ENCODE peak calls at places on chromosomes 6 and 20, in nine cellular contexts. X, R, N, O, L, U, J, P and Q are unnamed samples.

GRCh38 chr6:44410363-44410762 is 22.9 kb downstream of the CDC5L start:
- DNase-seq in X (no peak), R (no peak), N (no peak), O (no peak), L (no peak), U (no peak), J (no peak), P (no peak), Q (no peak)

GRCh38 chr20:3228750-3229032 is 10.3 kb downstream of the SLC4A11 start:
- DNase-seq in X (no peak), R (no peak), N (no peak), O (no peak), L (no peak), U (no peak), J (no peak), P (no peak), Q (no peak)

GRCh38 chr20:45592574-45593189 is 13.6 kb upstream of the WFDC8 start:
- DNase-seq in X (peak), R (peak), N (peak), O (no peak), L (peak), U (no peak), J (no peak), P (peak), Q (peak)

GRCh38 chr6:138662474-138662873 is 111.1 kb upstream of the CCDC28A start:
- DNase-seq in X (peak), R (peak), N (peak), O (no peak), L (no peak), U (no peak), J (no peak), P (no peak), Q (peak)

GRCh38 chr6:168299541-168300511 is 19.8 kb downstream of the DACT2 start:
- DNase-seq in X (no peak), R (no peak), N (no peak), O (no peak), L (no peak), U (no peak), J (no peak), P (no peak), Q (no peak)

GRCh38 chr6:52994789-52995078 is 350 bp downstream of the GSTA4 start:
- DNase-seq in X (peak), R (no peak), N (no peak), O (no peak), L (peak), U (no peak), J (no peak), P (no peak), Q (no peak)

GRCh38 chr6:55469829-55470438 is 109.1 kb downstream of the HMGCLL1 start:
- DNase-seq in X (no peak), R (peak), N (peak), O (no peak), L (no peak), U (no peak), J (no peak), P (peak), Q (no peak)

GRCh38 chr6:99514089-99514488 is 1.1 kb downstream of the USP45 start:
- DNase-seq in X (no peak), R (no peak), N (no peak), O (no peak), L (no peak), U (no peak), J (no peak), P (peak), Q (peak)

GRCh38 chr6:27777126-27777525 is 135.1 kb downstream of the OR2B2 start:
- DNase-seq in X (no peak), R (no peak), N (no peak), O (no peak), L (no peak), U (no peak), J (no peak), P (no peak), Q (no peak)

GRCh38 chr6:21022343-21023107 is 488.3 kb downstream of the CDKAL1 start:
- DNase-seq in X (no peak), R (peak), N (no peak), O (no peak), L (no peak), U (no peak), J (no peak), P (peak), Q (no peak)

GRCh38 chr20:47466193-47466592 is 35.5 kb upstream of the NCOA3 start:
- DNase-seq in X (peak), R (no peak), N (peak), O (no peak), L (no peak), U (no peak), J (no peak), P (no peak), Q (peak)

GRCh38 chr6:105790635-105791034 is 295.5 kb upstream of the PRDM1 start:
- DNase-seq in X (no peak), R (no peak), N (no peak), O (no peak), L (no peak), U (no peak), J (no peak), P (no peak), Q (no peak)

GRCh38 chr6:25366785-25367657 is 87.8 kb downstream of the CARMIL1 start:
- DNase-seq in X (peak), R (peak), N (peak), O (no peak), L (peak), U (no peak), J (no peak), P (no peak), Q (no peak)

GRCh38 chr20:50190251-50191064 is at the start of gene CEBPB:
- DNase-seq in X (peak), R (peak), N (peak), O (peak), L (peak), U (no peak), J (peak), P (peak), Q (peak)

GRCh38 chr20:34907616-34908469 is 31.4 kb downstream of the ACSS2 start:
- DNase-seq in X (peak), R (peak), N (peak), O (no peak), L (no peak), U (peak), J (no peak), P (peak), Q (peak)

GRCh38 chr6:116557863-116558262 is 4.3 kb downstream of the CALHM4 start:
- DNase-seq in X (peak), R (peak), N (peak), O (no peak), L (no peak), U (peak), J (no peak), P (peak), Q (peak)

GRCh38 chr20:63565021-63565698 is 8.9 kb downstream of the HELZ2 start:
- DNase-seq in X (no peak), R (no peak), N (no peak), O (no peak), L (no peak), U (no peak), J (no peak), P (no peak), Q (no peak)

GRCh38 chr20:32478576-32478975 is 106.6 kb downstream of the NOL4L start:
- DNase-seq in X (no peak), R (no peak), N (no peak), O (no peak), L (no peak), U (no peak), J (no peak), P (no peak), Q (no peak)

GRCh38 chr6:117585647-117586046 is 16.7 kb downstream of the GOPC start:
- DNase-seq in X (no peak), R (no peak), N (no peak), O (no peak), L (no peak), U (no peak), J (no peak), P (no peak), Q (no peak)

GRCh38 chr20:59866338-59866737 is 67.1 kb downstream of the SYCP2 start:
- DNase-seq in X (peak), R (no peak), N (no peak), O (no peak), L (no peak), U (no peak), J (no peak), P (no peak), Q (peak)

GRCh38 chr20:8372819-8373218 is 240.8 kb downstream of the PLCB1 start:
- DNase-seq in X (no peak), R (no peak), N (no peak), O (no peak), L (no peak), U (no peak), J (no peak), P (no peak), Q (no peak)

GRCh38 chr20:62506791-62507190 is 31.0 kb upstream of the GATA5 start:
- DNase-seq in X (no peak), R (no peak), N (no peak), O (no peak), L (no peak), U (no peak), J (no peak), P (no peak), Q (no peak)

GRCh38 chr20:3890410-3890751 is 1.2 kb downstream of the PANK2 start:
- DNase-seq in X (peak), R (peak), N (peak), O (no peak), L (no peak), U (no peak), J (no peak), P (no peak), Q (no peak)

GRCh38 chr6:30626484-30627366 is at the start of gene ATAT1:
- DNase-seq in X (peak), R (peak), N (peak), O (peak), L (peak), U (no peak), J (peak), P (peak), Q (peak)

GRCh38 chr6:26031151-26031594 is 56.1 kb upstream of the HFE start:
- DNase-seq in X (no peak), R (peak), N (no peak), O (no peak), L (no peak), U (no peak), J (no peak), P (no peak), Q (no peak)

GRCh38 chr6:36809933-36810844 is 29.1 kb downstream of the CPNE5 start:
- DNase-seq in X (no peak), R (no peak), N (no peak), O (no peak), L (no peak), U (no peak), J (no peak), P (no peak), Q (no peak)

GRCh38 chr6:149212892-149213786 is 104.4 kb upstream of the TAB2 start:
- DNase-seq in X (no peak), R (peak), N (no peak), O (no peak), L (peak), U (no peak), J (no peak), P (no peak), Q (no peak)

GRCh38 chr6:40500227-40500626 is 86.9 kb downstream of the LRFN2 start:
- DNase-seq in X (no peak), R (no peak), N (no peak), O (no peak), L (no peak), U (no peak), J (no peak), P (no peak), Q (no peak)

GRCh38 chr20:32474009-32474716 is 111.0 kb downstream of the NOL4L start:
- DNase-seq in X (no peak), R (no peak), N (no peak), O (no peak), L (no peak), U (no peak), J (no peak), P (no peak), Q (no peak)

GRCh38 chr20:50126662-50127061 is 13.7 kb upstream of the UBE2V1 start:
- DNase-seq in X (no peak), R (no peak), N (no peak), O (no peak), L (no peak), U (no peak), J (no peak), P (no peak), Q (no peak)

GRCh38 chr20:50085481-50086365 is 27.2 kb downstream of the UBE2V1 start:
- DNase-seq in X (peak), R (peak), N (peak), O (peak), L (peak), U (no peak), J (peak), P (peak), Q (peak)

GRCh38 chr6:35028781-35029180 is 112.4 kb downstream of the TCP11 start:
- DNase-seq in X (no peak), R (no peak), N (no peak), O (no peak), L (no peak), U (no peak), J (no peak), P (no peak), Q (no peak)

GRCh38 chr6:84280030-84280429 is 52.6 kb upstream of the CEP162 start:
- DNase-seq in X (peak), R (no peak), N (peak), O (no peak), L (no peak), U (peak), J (no peak), P (peak), Q (peak)

GRCh38 chr6:2510341-2510740 is 240.4 kb downstream of the MYLK4 start:
- DNase-seq in X (no peak), R (no peak), N (no peak), O (no peak), L (no peak), U (no peak), J (no peak), P (no peak), Q (peak)

GRCh38 chr6:142260748-142261147 is 41.1 kb upstream of the ADGRG6 start:
- DNase-seq in X (no peak), R (no peak), N (no peak), O (no peak), L (no peak), U (no peak), J (no peak), P (no peak), Q (no peak)